ENCODE peak calls at places on chromosome 19, in ten cellular contexts. S is fibroblast of pulmonary artery, A is Right ventricle myocardium superior, Y is HS-5, B is IMR-90, K is sciatic nerve, Z is GF-D8, C is KG1, O is neural crest cell, N is LHCN-M2. T is an unnamed sample.

GRCh38 chr19:56748443-56748842 is 76.9 kb upstream of the ZNF835 start:
- DNase-seq in S (peak), A (no peak), Y (no peak), B (no peak), K (no peak), Z (no peak), C (no peak), O (no peak), N (peak), T (peak)

GRCh38 chr19:55549500-55550320 is 4.4 kb upstream of the SBK3 start:
- DNase-seq in S (peak), A (no peak), Y (peak), B (peak), K (no peak), Z (no peak), C (no peak), O (peak), N (peak), T (peak)

GRCh38 chr19:51031880-51032225 is 2.9 kb downstream of the KLK12 start:
- DNase-seq in S (no peak), A (no peak), Y (no peak), B (no peak), K (no peak), Z (no peak), C (no peak), O (no peak), N (no peak), T (no peak)

GRCh38 chr19:47511681-47512080 is 3.2 kb downstream of the NAPA start:
- DNase-seq in S (peak), A (no peak), Y (no peak), B (peak), K (no peak), Z (no peak), C (no peak), O (no peak), N (peak), T (peak)

GRCh38 chr19:2239771-2240770 is 3.4 kb downstream of the SF3A2 start:
- DNase-seq in S (peak), A (no peak), Y (no peak), B (peak), K (no peak), Z (peak), C (no peak), O (no peak), N (peak), T (peak)

GRCh38 chr19:45471866-45472556 is 4.2 kb downstream of the FOSB start:
- DNase-seq in S (peak), A (no peak), Y (no peak), B (no peak), K (no peak), Z (no peak), C (no peak), O (no peak), N (no peak), T (no peak)

GRCh38 chr19:291561-292280 is 518 bp upstream of the PLPP2 start:
- DNase-seq in S (no peak), A (peak), Y (no peak), B (no peak), K (no peak), Z (no peak), C (no peak), O (no peak), N (no peak), T (no peak)

GRCh38 chr19:39190768-39191167 is 6.0 kb upstream of the NCCRP1 start:
- DNase-seq in S (no peak), A (no peak), Y (no peak), B (no peak), K (no peak), Z (no peak), C (no peak), O (no peak), N (no peak), T (no peak)

GRCh38 chr19:58554494-58555368 is at the start of gene CHMP2A:
- DNase-seq in S (peak), A (peak), Y (peak), B (peak), K (peak), Z (no peak), C (no peak), O (peak), N (peak), T (peak)

GRCh38 chr19:48760514-48761221 is 5.3 kb downstream of the FGF21 start:
- DNase-seq in S (no peak), A (no peak), Y (no peak), B (no peak), K (no peak), Z (no peak), C (no peak), O (no peak), N (no peak), T (no peak)

GRCh38 chr19:3554254-3555083 is 2.9 kb downstream of the MFSD12 start:
- DNase-seq in S (no peak), A (no peak), Y (no peak), B (no peak), K (no peak), Z (no peak), C (no peak), O (no peak), N (no peak), T (no peak)

GRCh38 chr19:10553087-10553667 is 9.5 kb downstream of the ATG4D start:
- DNase-seq in S (no peak), A (no peak), Y (no peak), B (no peak), K (no peak), Z (no peak), C (no peak), O (no peak), N (no peak), T (no peak)

GRCh38 chr19:40529093-40529954 is 47.3 kb upstream of the SHKBP1 start:
- DNase-seq in S (peak), A (peak), Y (peak), B (peak), K (peak), Z (peak), C (peak), O (peak), N (peak), T (peak)

GRCh38 chr19:2503521-2504109 is 27.7 kb downstream of the GADD45B start:
- DNase-seq in S (peak), A (no peak), Y (peak), B (peak), K (no peak), Z (no peak), C (no peak), O (no peak), N (peak), T (peak)

GRCh38 chr19:43606569-43607229 is 5.2 kb upstream of the SRRM5 start:
- DNase-seq in S (no peak), A (no peak), Y (no peak), B (no peak), K (no peak), Z (no peak), C (no peak), O (no peak), N (no peak), T (no peak)

GRCh38 chr19:15550847-15551182 is 42.5 kb downstream of the CYP4F22 start:
- DNase-seq in S (no peak), A (no peak), Y (no peak), B (no peak), K (no peak), Z (no peak), C (no peak), O (no peak), N (no peak), T (no peak)

GRCh38 chr19:56115490-56115889 is 5.6 kb downstream of the ZNF787 start:
- DNase-seq in S (no peak), A (no peak), Y (no peak), B (no peak), K (no peak), Z (no peak), C (no peak), O (no peak), N (no peak), T (no peak)

GRCh38 chr19:46221152-46221551 is 8.4 kb upstream of the IGFL1 start:
- DNase-seq in S (no peak), A (no peak), Y (no peak), B (no peak), K (no peak), Z (no peak), C (no peak), O (no peak), N (no peak), T (no peak)

GRCh38 chr19:53992211-53992610 is 774 bp downstream of the CACNG6 start:
- DNase-seq in S (no peak), A (no peak), Y (no peak), B (no peak), K (no peak), Z (no peak), C (no peak), O (no peak), N (no peak), T (no peak)